ENCODE peak calls at places on chromosomes 4 and X, in five cellular contexts. One of them, this sample, is unnamed.
A peak's percentile ranks its signal among the peaks of the same experiment; 100 is the strongest.

GRCh38 chrX:80648023-80648422 is 161.7 kb downstream of the BRWD3 start:
- DNase-seq in Panc1: no peak
- DNase-seq in heart left ventricle: no peak
- DNase-seq in GM23248: peak; percentile 14
- DNase-seq in SK-N-SH: peak; percentile 2
- DNase-seq in this sample: peak; percentile 30

GRCh38 chrX:115029869-115030564 is 12.6 kb upstream of the IL13RA2 start:
- DNase-seq in GM23248: no peak
- DNase-seq in SK-N-SH: no peak
- DNase-seq in Panc1: no peak
- DNase-seq in heart left ventricle: no peak
- DNase-seq in this sample: peak; percentile 36

GRCh38 chr4:106266201-106266600 is 49.8 kb downstream of the TBCK start:
- DNase-seq in heart left ventricle: no peak
- DNase-seq in SK-N-SH: peak; percentile 13
- DNase-seq in GM23248: peak; percentile 83
- DNase-seq in Panc1: peak; percentile 13
- DNase-seq in this sample: peak; percentile 80

GRCh38 chr4:54525602-54526001 is 132.2 kb upstream of the KIT start:
- DNase-seq in SK-N-SH: no peak
- DNase-seq in Panc1: no peak
- DNase-seq in GM23248: peak; percentile 88
- DNase-seq in heart left ventricle: no peak
- DNase-seq in this sample: peak; percentile 31

GRCh38 chr4:40334591-40335507 is at the start of gene CHRNA9:
- DNase-seq in SK-N-SH: no peak
- DNase-seq in heart left ventricle: no peak
- DNase-seq in GM23248: peak; percentile 41
- DNase-seq in Panc1: no peak
- DNase-seq in this sample: no peak

GRCh38 chrX:101462892-101463291 is 22.4 kb upstream of the ARMCX4 start:
- DNase-seq in GM23248: peak; percentile 52
- DNase-seq in heart left ventricle: no peak
- DNase-seq in SK-N-SH: peak; percentile 38
- DNase-seq in Panc1: peak; percentile 13
- DNase-seq in this sample: peak; percentile 36

GRCh38 chr4:183876268-183876934 is 28.7 kb upstream of the STOX2 start:
- DNase-seq in heart left ventricle: peak; percentile 89
- DNase-seq in GM23248: peak; percentile 66
- DNase-seq in Panc1: no peak
- DNase-seq in SK-N-SH: peak; percentile 88
- DNase-seq in this sample: no peak

GRCh38 chrX:113741744-113742143 is 842.1 kb upstream of the HTR2C start:
- DNase-seq in GM23248: peak; percentile 60
- DNase-seq in heart left ventricle: no peak
- DNase-seq in Panc1: peak; percentile 13
- DNase-seq in SK-N-SH: peak; percentile 15
- DNase-seq in this sample: peak; percentile 61

GRCh38 chr4:156329779-156330178 is 376.1 kb upstream of the CTSO start:
- DNase-seq in heart left ventricle: no peak
- DNase-seq in GM23248: peak; percentile 45
- DNase-seq in SK-N-SH: no peak
- DNase-seq in Panc1: no peak
- DNase-seq in this sample: peak; percentile 32

DNA sequence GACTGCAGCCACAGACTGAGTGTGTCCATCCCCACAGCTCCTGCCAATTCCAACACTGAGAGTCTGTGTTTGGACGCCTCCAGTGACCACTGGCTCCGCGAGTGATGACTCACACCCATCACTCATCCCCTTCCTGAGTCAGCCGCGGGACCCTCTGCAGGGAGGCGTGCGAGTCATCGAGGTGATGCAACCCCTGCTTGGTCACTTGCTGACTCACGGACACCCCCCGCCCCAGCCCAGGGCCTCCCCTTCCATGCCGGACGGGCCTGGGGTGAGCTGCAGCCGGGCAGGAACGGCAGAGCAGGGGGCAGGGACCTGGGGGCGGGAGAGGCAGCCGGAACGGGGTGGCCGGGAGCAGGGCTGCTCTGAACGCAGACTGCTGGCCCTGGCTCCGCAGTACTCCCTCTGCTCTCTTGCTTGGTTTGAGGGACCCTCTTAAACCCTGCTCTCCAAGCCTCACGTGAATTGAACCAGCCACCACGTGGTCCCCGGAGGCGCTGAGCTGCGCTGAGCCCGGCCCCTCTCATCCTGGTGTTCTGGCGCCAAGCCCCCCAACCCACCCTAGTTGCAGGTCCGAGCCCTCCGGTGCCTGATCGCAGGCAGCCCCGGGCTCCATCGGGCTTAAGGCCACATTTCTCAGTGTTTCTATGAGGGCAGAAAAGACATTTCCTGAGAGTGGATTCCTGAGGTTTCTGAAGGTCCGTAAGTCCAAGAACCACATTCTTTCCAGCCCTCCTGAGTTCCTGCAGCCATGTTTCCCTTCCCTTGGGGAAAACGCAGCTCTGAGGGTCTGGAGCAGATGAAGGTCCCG is 32.4 kb downstream of the FGFRL1 start:
- DNase-seq in Panc1: peak; percentile 80
- DNase-seq in GM23248: peak; percentile 100
- DNase-seq in SK-N-SH: no peak
- DNase-seq in heart left ventricle: peak; percentile 90
- DNase-seq in this sample: peak; percentile 99
- H3K4me3 ChIP-seq in Panc1: no peak overlapping the region
- H3K4me3 ChIP-seq in GM23248: peak overlapping the region; percentile 40
- H3K4me3 ChIP-seq in SK-N-SH: no peak overlapping the region
- H3K4me3 ChIP-seq in heart left ventricle: no peak overlapping the region
- H3K4me3 ChIP-seq in this sample: peak overlapping the region; percentile 28

GRCh38 chr4:10113362-10114047 is 3.1 kb downstream of the WDR1 start:
- DNase-seq in Panc1: no peak
- DNase-seq in GM23248: no peak
- DNase-seq in heart left ventricle: no peak
- DNase-seq in SK-N-SH: no peak
- DNase-seq in this sample: no peak
- H3K4me3 ChIP-seq in Panc1: no peak overlapping the region
- H3K4me3 ChIP-seq in GM23248: peak overlapping the region; percentile 79
- H3K4me3 ChIP-seq in heart left ventricle: no peak overlapping the region
- H3K4me3 ChIP-seq in SK-N-SH: no peak overlapping the region
- H3K4me3 ChIP-seq in this sample: no peak overlapping the region

GRCh38 chr4:48642421-48643144 is 137.5 kb downstream of the FRYL start:
- DNase-seq in GM23248: peak; percentile 18
- DNase-seq in heart left ventricle: no peak
- DNase-seq in Panc1: no peak
- DNase-seq in SK-N-SH: no peak
- DNase-seq in this sample: peak; percentile 51
- H3K4me3 ChIP-seq in GM23248: no peak overlapping the region
- H3K4me3 ChIP-seq in heart left ventricle: no peak overlapping the region
- H3K4me3 ChIP-seq in Panc1: no peak overlapping the region
- H3K4me3 ChIP-seq in SK-N-SH: no peak overlapping the region
- H3K4me3 ChIP-seq in this sample: peak overlapping the region; percentile 29

DNA sequence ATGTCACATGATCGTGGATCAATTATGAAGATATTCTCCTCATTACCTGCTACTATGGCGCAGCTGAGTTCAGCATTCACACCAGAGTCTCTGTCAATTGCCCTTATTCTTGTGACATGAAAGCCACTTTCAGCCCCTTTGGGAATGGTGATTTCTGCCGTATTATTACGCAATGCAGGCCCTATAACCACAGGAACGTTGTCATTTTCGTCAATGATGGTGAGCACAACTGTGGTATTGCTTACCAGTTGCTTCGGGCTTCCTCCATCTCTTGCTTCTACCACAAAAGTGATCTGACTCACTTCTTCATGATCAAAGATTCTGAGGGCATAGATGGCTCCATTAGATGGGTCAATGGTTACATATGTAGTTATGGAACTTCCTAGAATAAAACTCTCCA is 2.1 kb downstream of the PCDH18 start:
- DNase-seq in SK-N-SH: no peak
- DNase-seq in GM23248: peak; percentile 91
- DNase-seq in Panc1: no peak
- DNase-seq in heart left ventricle: no peak
- DNase-seq in this sample: peak; percentile 76
- H3K4me3 ChIP-seq in SK-N-SH: peak overlapping the region; percentile 93
- H3K4me3 ChIP-seq in GM23248: peak overlapping the region; percentile 98
- H3K4me3 ChIP-seq in Panc1: no peak overlapping the region
- H3K4me3 ChIP-seq in heart left ventricle: peak overlapping the region; percentile 60
- H3K4me3 ChIP-seq in this sample: peak overlapping the region; percentile 97

GRCh38 chr4:14178421-14178820 is 550.9 kb upstream of the BOD1L1 start:
- DNase-seq in GM23248: peak; percentile 56
- DNase-seq in SK-N-SH: no peak
- DNase-seq in heart left ventricle: no peak
- DNase-seq in Panc1: no peak
- DNase-seq in this sample: peak; percentile 17
- H3K4me3 ChIP-seq in GM23248: no peak overlapping the region
- H3K4me3 ChIP-seq in SK-N-SH: no peak overlapping the region
- H3K4me3 ChIP-seq in heart left ventricle: no peak overlapping the region
- H3K4me3 ChIP-seq in Panc1: no peak overlapping the region
- H3K4me3 ChIP-seq in this sample: no peak overlapping the region

DNA sequence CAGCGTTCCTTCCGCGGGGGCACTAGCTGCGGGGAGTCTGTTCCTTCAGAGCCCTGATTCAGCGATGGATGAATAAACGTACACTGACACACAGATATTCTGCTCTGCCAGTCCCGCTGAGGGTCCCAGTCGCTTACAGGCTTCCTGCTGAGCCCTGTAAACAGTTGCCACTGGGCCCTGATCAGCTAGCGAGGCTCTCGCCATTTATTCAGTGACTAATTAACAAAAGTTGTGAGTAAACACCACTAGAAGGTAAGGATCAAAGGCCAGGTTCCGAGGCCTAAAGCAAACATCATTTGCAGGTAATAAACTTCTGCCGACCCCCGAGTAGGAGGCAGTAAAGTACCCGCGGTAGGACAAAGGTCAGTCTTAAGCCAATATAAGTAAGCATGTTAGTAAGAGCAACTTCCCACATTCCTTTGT is 442.6 kb upstream of the GALNT7 start:
- DNase-seq in GM23248: peak; percentile 48
- DNase-seq in heart left ventricle: no peak
- DNase-seq in SK-N-SH: no peak
- DNase-seq in Panc1: peak; percentile 20
- DNase-seq in this sample: no peak
- H3K4me3 ChIP-seq in GM23248: peak overlapping the region; percentile 50
- H3K4me3 ChIP-seq in heart left ventricle: no peak overlapping the region
- H3K4me3 ChIP-seq in SK-N-SH: no peak overlapping the region
- H3K4me3 ChIP-seq in Panc1: peak overlapping the region; percentile 18
- H3K4me3 ChIP-seq in this sample: no peak overlapping the region

DNA sequence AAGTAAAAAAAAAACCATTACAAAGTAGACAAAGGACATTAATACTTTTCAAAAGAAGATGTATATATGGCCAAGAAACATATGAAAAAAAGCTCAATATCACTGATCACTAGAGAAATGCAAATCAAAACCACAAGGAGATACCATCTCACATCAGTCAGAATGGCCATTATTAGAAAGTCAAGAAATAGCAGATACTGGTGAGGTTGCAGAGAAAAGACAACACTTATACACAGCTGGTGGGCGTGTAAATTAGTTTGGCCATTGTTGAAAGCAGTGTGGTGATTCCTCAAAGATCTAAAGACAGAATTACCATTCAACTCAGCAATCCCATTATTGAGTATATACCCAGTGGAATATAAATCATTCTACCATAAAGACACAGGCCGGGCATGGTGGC is 39.3 kb downstream of the TASL start:
- DNase-seq in GM23248: no peak
- DNase-seq in Panc1: no peak
- DNase-seq in SK-N-SH: no peak
- DNase-seq in heart left ventricle: no peak
- DNase-seq in this sample: no peak
- H3K4me3 ChIP-seq in GM23248: no peak overlapping the region
- H3K4me3 ChIP-seq in Panc1: no peak overlapping the region
- H3K4me3 ChIP-seq in SK-N-SH: no peak overlapping the region
- H3K4me3 ChIP-seq in heart left ventricle: no peak overlapping the region
- H3K4me3 ChIP-seq in this sample: no peak overlapping the region

GRCh38 chrX:149470960-149471359 is 34.1 kb downstream of the IDS start:
- DNase-seq in GM23248: peak; percentile 79
- DNase-seq in heart left ventricle: peak; percentile 85
- DNase-seq in SK-N-SH: peak; percentile 78
- DNase-seq in Panc1: peak; percentile 39
- DNase-seq in this sample: peak; percentile 81
- H3K4me3 ChIP-seq in GM23248: peak overlapping the region; percentile 70
- H3K4me3 ChIP-seq in heart left ventricle: no peak overlapping the region
- H3K4me3 ChIP-seq in SK-N-SH: no peak overlapping the region
- H3K4me3 ChIP-seq in Panc1: no peak overlapping the region
- H3K4me3 ChIP-seq in this sample: peak overlapping the region; percentile 56